ENCODE peak calls at places on chromosome 12, in seven cellular contexts. M is body of pancreas; G is cardiac fibroblast; E is HFF-Myc; C is lung; B is effector memory CD4-positive, alpha-beta T cell; T is aorta. L is an unnamed sample.

GRCh38 chr12:1939745-1940607 is 21.5 kb upstream of the CACNA2D4 start:
- DNase-seq in B (peak), C (peak), E (peak), T (peak), M (peak), G (peak), L (peak)

GRCh38 chr12:16358896-16359295 is 11.5 kb downstream of the MGST1 start:
- DNase-seq in T (no peak), B (no peak), C (no peak), M (no peak), G (no peak), E (no peak), L (no peak)

GRCh38 chr12:62966990-62967506 is 32.1 kb upstream of the PPM1H start:
- DNase-seq in M (no peak), T (no peak), E (no peak), C (no peak), G (no peak), B (no peak), L (peak)

GRCh38 chr12:100897240-100897639 is 102.7 kb downstream of the ANO4 start:
- DNase-seq in T (no peak), C (no peak), G (no peak), M (no peak), E (no peak), B (no peak), L (no peak)

GRCh38 chr12:51323966-51324895 is at the start of gene BIN2:
- DNase-seq in C (peak), T (peak), G (no peak), B (peak), M (peak), E (no peak), L (no peak)

GRCh38 chr12:122929812-122930211 is 33.9 kb upstream of the VPS37B start:
- DNase-seq in M (no peak), E (no peak), G (no peak), B (no peak), T (no peak), C (no peak), L (no peak)

GRCh38 chr12:68530965-68531364 is 79.7 kb upstream of the RAP1B start:
- DNase-seq in E (no peak), M (peak), C (no peak), T (peak), B (no peak), G (peak), L (no peak)

GRCh38 chr12:132393245-132393795 is 63.9 kb upstream of the GALNT9 start:
- DNase-seq in M (no peak), B (no peak), G (peak), C (no peak), T (peak), E (no peak), L (no peak)

GRCh38 chr12:53051058-53051880 is 1.4 kb downstream of the TNS2 start:
- DNase-seq in G (peak), B (no peak), E (no peak), M (peak), T (peak), C (peak), L (no peak)

GRCh38 chr12:93742086-93742934 is 65.1 kb downstream of the CRADD start:
- DNase-seq in G (peak), E (peak), B (peak), T (peak), M (peak), C (peak), L (peak)

GRCh38 chr12:112496493-112496892 is 77.7 kb downstream of the PTPN11 start:
- DNase-seq in M (no peak), B (no peak), G (no peak), E (no peak), C (no peak), T (no peak), L (no peak)

GRCh38 chr12:18382486-18382885 is 121.2 kb downstream of the PIK3C2G start:
- DNase-seq in B (no peak), C (no peak), E (no peak), G (peak), M (no peak), T (no peak), L (no peak)

GRCh38 chr12:42922512-42922865 is 332.9 kb upstream of the PRICKLE1 start:
- DNase-seq in B (no peak), C (no peak), T (no peak), M (no peak), G (no peak), E (no peak), L (no peak)

GRCh38 chr12:82682326-82682725 is 4.4 kb upstream of the TMTC2 start:
- DNase-seq in T (no peak), E (no peak), M (peak), B (no peak), C (no peak), G (no peak), L (no peak)

GRCh38 chr12:9707864-9708808 is 24.8 kb downstream of the CLECL1 start:
- DNase-seq in C (peak), G (peak), M (peak), T (peak), B (peak), E (peak), L (peak)

GRCh38 chr12:12939888-12940287 is 12.1 kb downstream of the GPRC5D start:
- DNase-seq in C (no peak), M (no peak), G (no peak), B (no peak), E (no peak), T (no peak), L (no peak)

GRCh38 chr12:52518574-52519469 is 1.4 kb downstream of the KRT5 start:
- DNase-seq in C (peak), E (no peak), G (no peak), T (no peak), B (no peak), M (no peak), L (no peak)

GRCh38 chr12:122282066-122282465 is 15.8 kb upstream of the VPS33A start:
- DNase-seq in G (peak), T (no peak), M (no peak), E (peak), B (no peak), C (no peak), L (peak)

GRCh38 chr12:53391667-53392244 is 11.8 kb downstream of the SP1 start:
- DNase-seq in B (no peak), E (no peak), G (no peak), T (no peak), C (no peak), M (no peak), L (no peak)

GRCh38 chr12:52151859-52152783 is 39.7 kb downstream of the KRT80 start:
- DNase-seq in G (peak), E (no peak), M (peak), C (peak), T (peak), B (peak), L (peak)

GRCh38 chr12:24838531-24838950 is 110.4 kb downstream of the BCAT1 start:
- DNase-seq in T (peak), G (peak), M (no peak), B (no peak), C (no peak), E (peak), L (no peak)

GRCh38 chr12:111467862-111468245 is 62.1 kb downstream of the SH2B3 start:
- DNase-seq in G (no peak), T (no peak), M (no peak), E (peak), C (no peak), B (no peak), L (no peak)

GRCh38 chr12:66959276-66959675 is 280.4 kb upstream of the GRIP1 start:
- DNase-seq in T (no peak), M (no peak), E (no peak), G (no peak), B (no peak), C (no peak), L (no peak)

GRCh38 chr12:95351745-95352144 is 122.2 kb upstream of the METAP2 start:
- DNase-seq in G (peak), C (no peak), M (peak), T (peak), E (no peak), B (no peak), L (no peak)

GRCh38 chr12:3117144-3117581 is 40.0 kb downstream of the TSPAN9 start:
- DNase-seq in E (no peak), G (peak), B (no peak), M (no peak), T (no peak), C (no peak), L (no peak)

GRCh38 chr12:124317400-124317799 is 22.5 kb downstream of the RFLNA start:
- DNase-seq in E (no peak), G (no peak), M (no peak), B (no peak), C (no peak), T (no peak), L (no peak)

GRCh38 chr12:121532503-121533390 is 48.1 kb downstream of the KDM2B start:
- DNase-seq in T (no peak), G (peak), E (peak), B (no peak), M (no peak), C (no peak), L (no peak)

GRCh38 chr12:118058881-118059644 is 1.9 kb downstream of the WSB2 start:
- DNase-seq in B (no peak), M (no peak), T (no peak), G (peak), E (no peak), C (no peak), L (no peak)

GRCh38 chr12:20011200-20011599 is 357.1 kb upstream of the PDE3A start:
- DNase-seq in C (peak), G (no peak), B (no peak), T (no peak), M (peak), E (no peak), L (no peak)

GRCh38 chr12:65754744-65755595 is 69.3 kb upstream of the HMGA2 start:
- DNase-seq in B (no peak), M (no peak), G (no peak), C (no peak), T (no peak), E (no peak), L (no peak)

GRCh38 chr12:92556141-92556540 is 146.6 kb upstream of the PLEKHG7 start:
- DNase-seq in C (no peak), B (no peak), E (no peak), G (no peak), M (no peak), T (no peak), L (no peak)
- H3K4me3 ChIP-seq in C (no peak), B (peak), E (no peak), G (no peak), M (no peak), T (no peak), L (no peak)

GRCh38 chr12:14958361-14959125 is 2.9 kb downstream of the ARHGDIB start:
- DNase-seq in M (no peak), G (peak), B (no peak), C (no peak), E (no peak), T (no peak), L (no peak)
- H3K4me3 ChIP-seq in M (no peak), G (no peak), B (peak), C (no peak), E (no peak), T (no peak), L (no peak)

GRCh38 chr12:27246141-27246540 is 2.1 kb downstream of the STK38L start:
- DNase-seq in G (no peak), M (no peak), T (no peak), E (no peak), B (no peak), C (no peak), L (peak)
- H3K4me3 ChIP-seq in G (peak), M (no peak), T (peak), E (peak), B (no peak), C (no peak), L (no peak)

GRCh38 chr12:57454213-57454565 is 918 bp upstream of the INHBE start:
- DNase-seq in B (no peak), G (no peak), T (no peak), M (no peak), E (no peak), C (no peak), L (no peak)

GRCh38 chr12:57456737-57457490 is 1.8 kb downstream of the INHBE start:
- DNase-seq in C (no peak), T (no peak), B (no peak), E (no peak), G (no peak), M (no peak), L (no peak)

GRCh38 chr12:57456145-57456700 is 1.1 kb downstream of the INHBE start:
- DNase-seq in T (peak), B (no peak), M (peak), C (no peak), E (no peak), G (peak), L (peak)

GRCh38 chr12:57454566-57455373 is at the start of gene INHBE:
- DNase-seq in T (peak), C (no peak), B (no peak), G (peak), M (no peak), E (no peak), L (no peak)

DNA sequence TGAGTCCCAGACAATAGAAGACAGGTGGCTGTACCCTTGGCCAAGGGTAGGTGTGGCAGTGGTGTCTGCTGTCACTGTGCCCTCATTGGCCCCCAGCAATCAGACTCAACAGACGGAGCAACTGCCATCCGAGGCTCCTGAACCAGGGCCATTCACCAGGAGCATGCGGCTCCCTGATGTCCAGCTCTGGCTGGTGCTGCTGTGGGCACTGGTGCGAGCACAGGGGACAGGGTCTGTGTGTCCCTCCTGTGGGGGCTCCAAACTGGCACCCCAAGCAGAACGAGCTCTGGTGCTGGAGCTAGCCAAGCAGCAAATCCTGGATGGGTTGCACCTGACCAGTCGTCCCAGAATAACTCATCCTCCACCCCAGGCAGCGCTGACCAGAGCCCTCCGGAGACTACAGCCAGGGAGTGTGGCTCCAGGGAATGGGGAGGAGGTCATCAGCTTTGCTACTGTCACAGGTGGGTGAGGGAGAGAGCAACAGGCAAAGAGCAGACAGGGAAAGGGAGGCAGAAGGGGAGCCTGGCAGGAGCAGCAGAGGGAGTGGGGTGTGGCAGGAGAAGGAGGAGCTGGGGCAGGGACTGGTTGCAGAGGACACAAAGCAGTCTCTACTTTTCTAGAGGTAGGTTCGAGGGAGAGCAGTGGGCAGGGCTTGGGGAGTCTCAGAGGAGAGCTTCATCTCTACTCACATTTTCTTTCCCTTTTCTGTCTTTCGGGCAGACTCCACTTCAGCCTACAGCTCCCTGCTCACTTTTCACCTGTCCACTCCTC is 452 bp downstream of the INHBE start:
- DNase-seq in T (peak), B (no peak), G (no peak), C (no peak), E (no peak), M (no peak), L (no peak)
- H3K4me3 ChIP-seq in T (no peak), B (no peak), G (no peak), C (no peak), E (no peak), M (no peak), L (peak)

DNA sequence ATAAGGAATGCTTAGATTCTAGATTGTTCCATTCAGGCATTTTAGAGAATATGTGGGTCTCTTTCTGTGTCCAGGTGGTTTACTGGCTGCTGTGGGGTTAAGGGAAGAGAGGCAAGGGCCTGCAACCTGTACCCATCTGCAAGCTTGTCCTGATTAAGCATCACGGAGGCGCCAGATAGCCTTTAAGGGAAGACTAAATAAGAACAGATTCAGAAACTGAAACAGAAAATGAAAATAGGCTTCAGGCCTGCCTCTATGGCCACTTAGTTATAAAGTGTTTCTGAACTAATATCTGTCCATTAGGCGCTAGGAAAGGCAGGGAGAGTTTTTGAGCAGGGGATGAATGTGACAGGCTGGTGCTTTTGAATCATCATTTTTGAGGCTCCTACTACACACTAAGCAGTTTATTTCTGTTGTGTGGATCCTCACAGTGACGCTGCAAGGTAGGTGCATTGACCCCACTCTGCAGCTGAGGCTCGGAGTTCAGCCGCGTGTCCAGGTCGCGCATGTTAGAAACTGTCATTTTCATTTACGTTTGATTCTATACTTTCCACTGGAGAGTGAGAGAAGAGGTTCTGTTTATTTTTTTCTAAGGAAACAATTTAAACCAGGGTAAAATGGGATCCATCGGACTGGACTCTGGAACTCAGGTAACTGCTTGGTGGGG is 47.4 kb downstream of the SLC6A12 start:
- DNase-seq in G (no peak), E (no peak), B (no peak), T (no peak), M (no peak), C (no peak), L (no peak)
- H3K4me3 ChIP-seq in G (no peak), E (no peak), B (no peak), T (no peak), M (no peak), C (no peak), L (no peak)